ENCODE peak calls at places on chromosomes 6 and 20, in six cellular contexts. N, X, L, B, U and K are unnamed samples.

GRCh38 chr20:25238319-25239037 is 9.4 kb upstream of the PYGB start:
- DNase-seq in N (no peak), X (no peak), L (no peak), B (no peak), U (no peak), K (no peak)

GRCh38 chr20:63933646-63934045 is 22.6 kb downstream of the UCKL1 start:
- DNase-seq in N (no peak), X (no peak), L (no peak), B (no peak), U (no peak), K (no peak)

GRCh38 chr6:74579794-74580193 is 626.1 kb downstream of the COL12A1 start:
- DNase-seq in N (no peak), X (no peak), L (no peak), B (no peak), U (no peak), K (no peak)

GRCh38 chr6:18363746-18364145 is 23.4 kb upstream of the RNF144B start:
- DNase-seq in N (no peak), X (no peak), L (no peak), B (no peak), U (no peak), K (no peak)

GRCh38 chr20:63619505-63619904 is 7.4 kb downstream of the GMEB2 start:
- DNase-seq in N (no peak), X (no peak), L (no peak), B (no peak), U (no peak), K (no peak)

GRCh38 chr6:69422474-69422873 is 374.3 kb downstream of the LMBRD1 start:
- DNase-seq in N (no peak), X (no peak), L (no peak), B (no peak), U (no peak), K (no peak)

GRCh38 chr20:45547206-45547770 is at the start of gene EPPIN:
- DNase-seq in N (no peak), X (no peak), L (no peak), B (no peak), U (no peak), K (no peak)

GRCh38 chr20:56614196-56614595 is 14.9 kb upstream of the TFAP2C start:
- DNase-seq in N (no peak), X (no peak), L (no peak), B (no peak), U (no peak), K (no peak)

GRCh38 chr20:17843246-17844132 is 125.1 kb downstream of the SNX5 start:
- DNase-seq in N (no peak), X (no peak), L (no peak), B (no peak), U (peak; percentile 64), K (peak; percentile 79)

GRCh38 chr6:4853782-4854511 is 77.7 kb downstream of the CDYL start:
- DNase-seq in N (no peak), X (peak; percentile 27), L (peak; percentile 24), B (no peak), U (no peak), K (peak; percentile 13)

GRCh38 chr6:163354779-163355431 is 59.6 kb upstream of the QKI start:
- DNase-seq in N (no peak), X (peak; percentile 78), L (no peak), B (no peak), U (peak; percentile 60), K (no peak)

DNA sequence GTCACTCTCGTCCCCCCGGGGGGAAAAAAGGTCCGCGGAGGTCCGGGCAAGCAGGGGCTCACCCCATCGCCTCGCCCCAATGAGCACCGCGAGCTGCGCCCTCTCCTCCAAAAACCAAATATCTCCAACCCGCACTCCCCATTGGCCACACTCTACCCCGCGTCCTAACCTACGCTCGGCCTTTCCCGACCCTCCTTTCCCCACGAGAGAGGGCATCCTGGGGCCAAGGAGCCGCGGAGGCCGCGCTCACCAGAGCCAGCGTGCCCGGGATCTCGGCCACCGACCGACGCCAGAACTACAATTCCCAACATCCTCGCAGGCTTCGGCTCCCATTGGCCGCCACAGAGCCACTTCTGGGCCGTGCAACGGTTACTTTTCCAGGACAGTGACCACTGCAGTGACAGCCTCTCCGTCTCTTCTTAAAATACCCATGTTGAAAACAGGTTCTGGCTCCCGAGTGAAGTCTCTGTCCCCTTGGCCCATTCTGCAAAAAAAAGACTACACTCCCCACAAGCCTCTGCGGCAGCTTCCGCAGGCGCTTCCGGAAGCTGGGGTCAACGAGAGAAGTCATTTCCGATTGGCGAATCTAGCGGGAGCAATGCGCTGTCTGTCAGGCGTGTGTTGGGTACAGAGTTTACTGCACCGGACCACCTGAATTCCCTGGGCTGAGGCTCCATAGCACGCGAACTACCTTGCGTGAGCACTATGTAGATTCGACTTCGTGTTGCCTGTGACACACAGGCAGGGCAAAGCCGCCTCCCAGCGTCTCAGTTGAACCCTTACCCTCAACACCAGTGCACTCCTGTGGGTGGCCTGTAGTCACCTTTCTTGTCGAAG is at the start of gene ZNF343:
- DNase-seq in N (peak; percentile 34), X (peak; percentile 90), L (peak; percentile 98), B (peak; percentile 79), U (peak; percentile 78), K (peak; percentile 76)
- TF ChIP-seq POLR2A in N (no peak), X (peak; percentile 78), L (peak; percentile 84), B (peak; percentile 55), U (no peak), K (peak; percentile 63)

GRCh38 chr6:56433119-56433518 is 185.7 kb upstream of the COL21A1 start:
- DNase-seq in N (no peak), X (no peak), L (no peak), B (no peak), U (no peak), K (no peak)
- TF ChIP-seq POLR2A in N (no peak), X (no peak), L (no peak), B (no peak), U (no peak), K (no peak)

DNA sequence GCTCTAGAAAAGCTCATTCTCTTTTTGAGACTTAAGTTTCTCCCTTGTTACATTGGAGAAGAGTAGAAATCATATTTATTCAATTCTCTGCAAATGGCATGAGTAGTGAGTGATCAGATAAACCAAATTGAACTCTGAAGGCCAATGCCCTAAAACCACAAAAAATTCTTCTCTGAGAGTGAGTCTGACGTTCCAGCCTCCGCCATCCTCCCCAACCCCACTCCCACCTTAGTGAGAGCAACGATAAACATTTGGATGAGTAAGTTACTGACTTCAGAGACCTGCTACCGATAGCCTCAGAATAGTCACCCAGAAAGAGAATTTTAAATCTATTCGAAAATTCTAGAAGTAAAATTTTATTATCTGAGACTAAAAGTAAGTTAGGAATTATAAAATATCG is 94.6 kb downstream of the TFAP2A start:
- DNase-seq in N (no peak), X (no peak), L (no peak), B (no peak), U (no peak), K (no peak)
- TF ChIP-seq POLR2A in N (no peak), X (no peak), L (no peak), B (no peak), U (no peak), K (no peak)

GRCh38 chr20:58890454-58891075 is 38.0 kb downstream of the GNAS start:
- DNase-seq in N (no peak), X (peak; percentile 93), L (peak; percentile 36), B (peak; percentile 35), U (peak; percentile 86), K (peak; percentile 49)

GRCh38 chr20:58890073-58890453 is 37.5 kb downstream of the GNAS start:
- DNase-seq in N (no peak), X (no peak), L (no peak), B (no peak), U (no peak), K (no peak)

GRCh38 chr20:58889334-58890072 is 37.0 kb downstream of the GNAS start:
- DNase-seq in N (no peak), X (peak; percentile 34), L (no peak), B (no peak), U (no peak), K (no peak)

GRCh38 chr20:58888103-58888502 is 35.6 kb downstream of the GNAS start:
- DNase-seq in N (no peak), X (no peak), L (no peak), B (no peak), U (no peak), K (no peak)

DNA sequence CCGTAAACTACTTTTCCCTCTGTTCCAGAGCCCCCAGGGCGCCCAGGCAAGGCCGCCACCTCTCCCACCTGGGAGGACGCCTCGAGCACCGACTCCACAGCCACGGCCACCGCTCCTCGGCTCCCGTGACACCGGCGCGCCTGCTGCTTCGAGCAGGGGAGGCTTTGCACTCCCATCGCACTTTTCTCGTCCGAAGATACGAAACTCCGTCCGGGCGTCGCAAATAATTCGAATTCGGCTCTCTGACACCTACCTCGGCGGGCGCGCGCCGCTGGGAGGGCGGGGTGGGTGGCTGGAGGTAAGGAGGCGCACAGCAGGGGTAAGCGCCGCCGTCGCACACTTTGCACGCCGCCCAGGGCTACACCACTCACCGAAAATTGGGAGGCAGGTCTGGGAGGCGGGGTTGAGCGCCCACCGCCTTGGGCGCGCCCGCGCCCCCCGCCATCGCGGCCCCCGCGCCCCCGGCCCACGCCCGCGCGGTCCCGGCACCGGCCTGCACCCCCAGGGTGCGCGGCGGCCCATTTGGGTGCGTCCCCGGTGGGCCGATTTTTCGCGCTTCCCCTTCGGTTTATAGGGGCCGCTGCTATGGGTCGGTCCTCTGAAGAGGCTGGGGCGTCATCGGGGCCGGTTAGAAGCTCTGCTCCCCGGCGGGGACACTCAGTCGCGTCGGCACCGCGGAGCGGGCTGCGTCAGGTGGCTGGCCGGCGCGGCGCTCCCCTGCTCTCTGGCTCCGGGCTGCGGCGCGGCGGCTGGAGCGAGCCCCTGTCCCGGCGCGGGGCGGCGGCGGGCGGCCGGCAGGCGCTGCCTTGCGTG is 36.2 kb downstream of the GNAS start:
- DNase-seq in N (peak; percentile 8), X (peak; percentile 88), L (no peak), B (peak; percentile 71), U (peak; percentile 79), K (peak; percentile 56)
- TF ChIP-seq POLR2A in N (peak; percentile 54), X (peak; percentile 98), L (no peak), B (peak; percentile 98), U (peak; percentile 95), K (peak; percentile 97)

GRCh38 chr20:36573103-36573797 is at the start of gene TGIF2:
- DNase-seq in N (peak; percentile 48), X (peak; percentile 94), L (peak; percentile 71), B (peak; percentile 97), U (peak; percentile 88), K (peak; percentile 78)

GRCh38 chr20:36573798-36574277 is 441 bp downstream of the TGIF2 start:
- DNase-seq in N (no peak), X (peak; percentile 86), L (no peak), B (no peak), U (peak; percentile 44), K (no peak)

GRCh38 chr20:36572701-36573102 is 695 bp upstream of the TGIF2 start:
- DNase-seq in N (no peak), X (peak; percentile 77), L (no peak), B (no peak), U (no peak), K (no peak)

GRCh38 chr20:36575066-36575743 is 1.8 kb downstream of the TGIF2 start:
- DNase-seq in N (no peak), X (peak; percentile 66), L (peak; percentile 46), B (no peak), U (peak; percentile 69), K (peak; percentile 69)

GRCh38 chr20:36574278-36575065 is 1.1 kb downstream of the TGIF2 start:
- DNase-seq in N (no peak), X (peak; percentile 82), L (peak; percentile 46), B (peak; percentile 54), U (peak; percentile 76), K (no peak)
- TF ChIP-seq POLR2A in N (no peak), X (no peak), L (no peak), B (peak; percentile 16), U (peak; percentile 26), K (no peak)

GRCh38 chr6:108541843-108542795 is 18.6 kb upstream of the FOXO3 start:
- DNase-seq in N (no peak), X (peak; percentile 86), L (peak; percentile 40), B (peak; percentile 25), U (peak; percentile 74), K (no peak)
- TF ChIP-seq POLR2A in N (no peak), X (no peak), L (no peak), B (no peak), U (no peak), K (no peak)